ENCODE peak calls at places on chromosomes 2 and 18, in four cellular contexts. One of them, this sample, is unnamed.

GRCh38 chr2:95730813-95731212 is 139.0 kb downstream of the TRIM43 start:
- DNase-seq in HFFc6: no peak
- DNase-seq in astrocyte of the spinal cord: no peak
- DNase-seq in nephron progenitor cell: no peak
- DNase-seq in this sample: no peak

GRCh38 chr18:21457179-21457535 is 143.3 kb downstream of the ESCO1 start:
- DNase-seq in HFFc6: no peak
- DNase-seq in astrocyte of the spinal cord: peak
- DNase-seq in nephron progenitor cell: no peak
- DNase-seq in this sample: no peak

GRCh38 chr2:7430869-7431641 is 513.8 kb downstream of the RNF144A start:
- DNase-seq in HFFc6: no peak
- DNase-seq in astrocyte of the spinal cord: peak
- DNase-seq in nephron progenitor cell: peak
- DNase-seq in this sample: no peak

GRCh38 chr2:99898649-99899048 is 243.7 kb downstream of the AFF3 start:
- DNase-seq in HFFc6: no peak
- DNase-seq in astrocyte of the spinal cord: no peak
- DNase-seq in nephron progenitor cell: no peak
- DNase-seq in this sample: no peak

GRCh38 chr2:31729442-31730092 is 148.8 kb upstream of the SRD5A2 start:
- DNase-seq in HFFc6: peak
- DNase-seq in astrocyte of the spinal cord: no peak
- DNase-seq in nephron progenitor cell: no peak
- DNase-seq in this sample: peak

GRCh38 chr18:48027401-48027931 is 97.0 kb upstream of the SMAD2 start:
- DNase-seq in HFFc6: no peak
- DNase-seq in astrocyte of the spinal cord: no peak
- DNase-seq in nephron progenitor cell: no peak
- DNase-seq in this sample: no peak

GRCh38 chr18:39966275-39966674 is 1988.8 kb upstream of the PIK3C3 start:
- DNase-seq in HFFc6: no peak
- DNase-seq in astrocyte of the spinal cord: no peak
- DNase-seq in nephron progenitor cell: no peak
- DNase-seq in this sample: no peak

GRCh38 chr18:24078391-24078790 is 60.5 kb upstream of the CABYR start:
- DNase-seq in HFFc6: no peak
- DNase-seq in astrocyte of the spinal cord: peak
- DNase-seq in nephron progenitor cell: no peak
- DNase-seq in this sample: no peak

GRCh38 chr2:219722276-219722883 is 95.0 kb downstream of the SLC4A3 start:
- DNase-seq in HFFc6: no peak
- DNase-seq in astrocyte of the spinal cord: peak
- DNase-seq in nephron progenitor cell: no peak
- DNase-seq in this sample: peak

GRCh38 chr18:61502472-61502871 is 169.2 kb downstream of the CDH20 start:
- DNase-seq in HFFc6: peak
- DNase-seq in astrocyte of the spinal cord: peak
- DNase-seq in nephron progenitor cell: peak
- DNase-seq in this sample: peak

GRCh38 chr2:159936471-159936870 is 125.9 kb downstream of the PLA2R1 start:
- DNase-seq in HFFc6: no peak
- DNase-seq in astrocyte of the spinal cord: no peak
- DNase-seq in nephron progenitor cell: no peak
- DNase-seq in this sample: no peak

GRCh38 chr2:71792926-71793761 is 339.8 kb downstream of the DYSF start:
- DNase-seq in HFFc6: peak
- DNase-seq in astrocyte of the spinal cord: peak
- DNase-seq in nephron progenitor cell: no peak
- DNase-seq in this sample: peak

GRCh38 chr2:127400897-127401756 is 13.4 kb upstream of the MAP3K2 start:
- DNase-seq in HFFc6: peak
- DNase-seq in astrocyte of the spinal cord: peak
- DNase-seq in nephron progenitor cell: no peak
- DNase-seq in this sample: peak

GRCh38 chr2:5766051-5766450 is 73.9 kb downstream of the SOX11 start:
- DNase-seq in HFFc6: no peak
- DNase-seq in astrocyte of the spinal cord: peak
- DNase-seq in nephron progenitor cell: no peak
- DNase-seq in this sample: peak

This sample was measured in brain microvascular endothelial cell.